ENCODE peak calls at places on chromosomes 6 and 20, in nine cellular contexts. N is NB4, U is AG04450, Z is HFF-Myc, V is H9, I is mesothelial cell of epicardium, M is adrenal gland, O is lower lobe of right lung, H is MM.1S. A is an unnamed sample.

GRCh38 chr6:142886431-142887170 is 58.4 kb downstream of the HIVEP2 start:
- DNase-seq in N (peak; percentile 78), U (no peak), Z (no peak), V (no peak), I (no peak), M (no peak), O (no peak), H (peak; percentile 86), A (peak; percentile 62)

GRCh38 chr20:16027710-16028109 is 545.5 kb downstream of the KIF16B start:
- DNase-seq in N (no peak), U (no peak), Z (no peak), V (no peak), I (no peak), M (no peak), O (no peak), H (no peak), A (no peak)

GRCh38 chr6:141764388-141764787 is 368.3 kb upstream of the GJE1 start:
- DNase-seq in N (no peak), U (no peak), Z (no peak), V (no peak), I (no peak), M (no peak), O (no peak), H (no peak), A (no peak)

GRCh38 chr6:105795913-105796517 is 290.1 kb upstream of the PRDM1 start:
- DNase-seq in N (no peak), U (no peak), Z (no peak), V (no peak), I (no peak), M (no peak), O (peak; percentile 49), H (no peak), A (no peak)

GRCh38 chr20:64112691-64113443 is 5.5 kb upstream of the NPBWR2 start:
- DNase-seq in N (no peak), U (no peak), Z (no peak), V (no peak), I (peak; percentile 30), M (peak; percentile 7), O (peak; percentile 23), H (no peak), A (no peak)

GRCh38 chr6:6820688-6821238 is 232.2 kb downstream of the LY86 start:
- DNase-seq in N (no peak), U (no peak), Z (no peak), V (peak; percentile 78), I (no peak), M (no peak), O (no peak), H (no peak), A (peak; percentile 94)

GRCh38 chr6:75449625-75450206 is 43.9 kb downstream of the FILIP1 start:
- DNase-seq in N (no peak), U (peak; percentile 32), Z (no peak), V (no peak), I (no peak), M (no peak), O (peak; percentile 42), H (no peak), A (no peak)

GRCh38 chr20:15220009-15220656 is 882.7 kb upstream of the FLRT3 start:
- DNase-seq in N (no peak), U (no peak), Z (no peak), V (no peak), I (no peak), M (no peak), O (no peak), H (no peak), A (no peak)

GRCh38 chr6:48671506-48671905 is 560.5 kb upstream of the PTCHD4 start:
- DNase-seq in N (no peak), U (no peak), Z (no peak), V (no peak), I (no peak), M (no peak), O (no peak), H (no peak), A (peak; percentile 31)

DNA sequence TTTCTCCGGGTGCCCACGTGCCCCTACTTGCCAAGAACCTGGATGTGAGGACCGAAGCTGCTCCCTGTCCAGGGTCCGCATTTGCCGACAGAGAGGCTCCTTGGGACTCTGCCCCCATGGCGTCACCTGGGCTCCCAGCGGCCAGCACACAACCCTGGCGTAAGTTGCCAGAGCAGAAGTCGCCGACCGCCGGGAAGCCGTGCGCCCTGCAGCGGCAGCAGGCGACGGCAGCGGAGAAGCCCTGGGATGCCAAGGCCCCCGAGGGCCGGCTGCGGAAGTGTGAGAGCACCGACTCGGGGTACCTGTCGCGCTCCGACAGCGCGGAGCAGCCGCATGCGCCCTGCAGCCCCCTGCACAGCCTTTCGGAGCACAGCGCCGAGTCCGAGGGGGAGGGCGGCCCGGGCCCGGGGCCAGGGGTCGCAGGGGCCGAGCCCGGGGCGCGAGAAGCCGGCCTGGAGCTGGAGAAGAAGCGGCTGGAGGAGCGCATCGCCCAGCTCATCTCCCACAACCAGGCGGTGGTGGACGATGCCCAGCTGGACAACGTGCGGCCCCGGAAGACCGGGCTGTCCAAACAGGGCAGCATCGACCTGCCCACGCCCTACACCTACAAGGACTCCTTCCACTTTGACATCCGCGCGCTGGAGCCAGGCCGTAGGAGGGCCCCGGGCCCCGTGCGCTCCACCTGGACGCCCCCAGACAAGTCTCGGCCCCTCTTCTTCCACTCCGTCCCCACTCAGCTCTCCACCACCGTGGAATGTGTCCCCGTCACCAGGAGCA is 28.3 kb downstream of the ZNF831 start:
- DNase-seq in N (no peak), U (no peak), Z (no peak), V (no peak), I (no peak), M (no peak), O (no peak), H (no peak), A (no peak)
- TF ChIP-seq CTCF in N (no peak), U (no peak), Z (no peak), V (no peak), I (no peak), M (no peak), O (no peak), H (no peak), A (no peak)

GRCh38 chr6:51350308-51350904 is 531.7 kb downstream of the TFAP2B start:
- DNase-seq in N (peak; percentile 15), U (no peak), Z (no peak), V (no peak), I (no peak), M (no peak), O (no peak), H (no peak), A (peak; percentile 30)
- TF ChIP-seq CTCF in N (no peak), U (no peak), Z (no peak), V (peak; percentile 70), I (peak; percentile 68), M (no peak), O (peak; percentile 34), H (peak; percentile 26), A (peak; percentile 46)

GRCh38 chr20:58651823-58652605 is 931 bp downstream of the STX16 start:
- DNase-seq in N (peak; percentile 91), U (no peak), Z (no peak), V (peak; percentile 94), I (no peak), M (peak; percentile 33), O (peak; percentile 79), H (peak; percentile 84), A (peak; percentile 78)
- TF ChIP-seq CTCF in N (no peak), U (peak; percentile 25), Z (no peak), V (no peak), I (no peak), M (no peak), O (no peak), H (no peak), A (no peak)

GRCh38 chr6:44667668-44668390 is 280.3 kb downstream of the CDC5L start:
- DNase-seq in N (peak; percentile 34), U (no peak), Z (no peak), V (peak; percentile 83), I (no peak), M (no peak), O (no peak), H (no peak), A (no peak)
- TF ChIP-seq CTCF in N (peak; percentile 46), U (peak; percentile 52), Z (peak; percentile 65), V (peak; percentile 77), I (peak; percentile 61), M (peak; percentile 58), O (peak; percentile 53), H (peak; percentile 45), A (peak; percentile 31)

DNA sequence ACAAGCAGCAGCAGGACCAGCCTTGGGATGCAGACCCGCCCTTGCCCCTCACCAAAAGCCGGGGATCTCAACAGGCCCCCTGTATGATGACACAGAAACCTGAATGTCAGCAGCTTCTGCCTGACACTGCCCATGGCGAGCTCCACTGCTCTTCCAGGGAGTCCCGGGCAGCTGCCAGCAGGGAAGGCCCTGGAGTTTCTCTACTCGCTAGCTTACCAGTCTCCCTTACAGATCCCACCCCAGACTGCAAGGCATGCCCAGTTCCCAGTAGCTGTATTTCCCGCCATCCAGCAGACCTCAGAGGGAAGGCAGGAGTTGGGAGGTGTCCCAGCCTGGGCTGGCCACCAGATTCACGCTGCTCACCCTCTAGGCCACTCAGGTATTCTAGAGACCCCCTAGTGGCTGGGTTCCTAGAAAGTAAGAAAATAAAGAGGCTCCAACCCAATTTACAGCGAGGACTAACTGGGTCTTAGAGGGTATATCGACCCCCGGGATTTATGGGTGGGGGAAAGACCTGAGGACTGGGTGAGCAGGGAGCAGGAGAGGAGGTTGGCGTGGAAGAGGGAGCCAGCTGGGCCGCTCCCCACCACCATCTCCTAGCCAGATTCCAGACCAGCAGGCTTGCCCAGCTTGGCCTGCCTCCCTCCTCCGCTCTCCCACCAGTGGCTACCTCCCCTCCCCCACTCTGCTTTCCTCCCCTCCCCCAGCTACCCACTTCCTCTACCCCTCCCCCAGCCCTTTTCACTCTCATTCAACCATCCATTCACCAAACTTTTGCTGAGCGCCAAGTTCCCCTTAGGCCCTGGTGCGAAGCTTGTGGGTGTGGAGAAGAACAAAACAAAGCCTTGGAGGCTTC is 9.7 kb upstream of the HMGA1 start:
- DNase-seq in N (peak; percentile 81), U (no peak), Z (no peak), V (peak; percentile 82), I (no peak), M (no peak), O (no peak), H (no peak), A (no peak)
- TF ChIP-seq CTCF in N (no peak), U (no peak), Z (no peak), V (peak; percentile 48), I (no peak), M (no peak), O (no peak), H (no peak), A (no peak)

A was measured in MCF 10A.